ENCODE peak calls at places on chromosomes 12 and 14, in four cellular contexts. One of them, this sample, is unnamed.

GRCh38 chr12:88578821-88579518 is 1.3 kb downstream of the KITLG start:
- DNase-seq in NCI-H69: peak; percentile 89
- DNase-seq in activated CD8-positive, alpha-beta memory T cell treated with anti-CD3 and anti-CD28 coated beads for 24 hours: no peak
- DNase-seq in choroid plexus epithelial cell: peak; percentile 20
- DNase-seq in this sample: peak; percentile 32

GRCh38 chr12:26845057-26845666 is 12.2 kb upstream of the ITPR2 start:
- DNase-seq in NCI-H69: peak; percentile 28
- DNase-seq in choroid plexus epithelial cell: peak; percentile 55
- DNase-seq in activated CD8-positive, alpha-beta memory T cell treated with anti-CD3 and anti-CD28 coated beads for 24 hours: no peak
- DNase-seq in this sample: peak; percentile 54

GRCh38 chr14:40727107-40727506 is 879.6 kb upstream of the LRFN5 start:
- DNase-seq in activated CD8-positive, alpha-beta memory T cell treated with anti-CD3 and anti-CD28 coated beads for 24 hours: no peak
- DNase-seq in choroid plexus epithelial cell: no peak
- DNase-seq in NCI-H69: no peak
- DNase-seq in this sample: no peak

GRCh38 chr12:116803018-116803736 is 65.1 kb downstream of the RNFT2 start:
- DNase-seq in NCI-H69: no peak
- DNase-seq in choroid plexus epithelial cell: no peak
- DNase-seq in activated CD8-positive, alpha-beta memory T cell treated with anti-CD3 and anti-CD28 coated beads for 24 hours: no peak
- DNase-seq in this sample: no peak

GRCh38 chr14:45085004-45085403 is 1.1 kb downstream of the PRPF39 start:
- DNase-seq in activated CD8-positive, alpha-beta memory T cell treated with anti-CD3 and anti-CD28 coated beads for 24 hours: no peak
- DNase-seq in choroid plexus epithelial cell: peak; percentile 51
- DNase-seq in NCI-H69: peak; percentile 35
- DNase-seq in this sample: peak; percentile 39

GRCh38 chr12:10554228-10554970 is 48.7 kb downstream of the EIF2S3B start:
- DNase-seq in choroid plexus epithelial cell: peak; percentile 11
- DNase-seq in NCI-H69: no peak
- DNase-seq in activated CD8-positive, alpha-beta memory T cell treated with anti-CD3 and anti-CD28 coated beads for 24 hours: peak; percentile 70
- DNase-seq in this sample: no peak

GRCh38 chr14:101865288-101865687 is 99.1 kb upstream of the DYNC1H1 start:
- DNase-seq in choroid plexus epithelial cell: no peak
- DNase-seq in NCI-H69: no peak
- DNase-seq in activated CD8-positive, alpha-beta memory T cell treated with anti-CD3 and anti-CD28 coated beads for 24 hours: no peak
- DNase-seq in this sample: no peak

GRCh38 chr12:46296822-46297221 is 28.0 kb upstream of the SLC38A1 start:
- DNase-seq in activated CD8-positive, alpha-beta memory T cell treated with anti-CD3 and anti-CD28 coated beads for 24 hours: no peak
- DNase-seq in NCI-H69: no peak
- DNase-seq in choroid plexus epithelial cell: no peak
- DNase-seq in this sample: no peak

GRCh38 chr12:29350080-29350479 is 30.9 kb downstream of the ERGIC2 start:
- DNase-seq in activated CD8-positive, alpha-beta memory T cell treated with anti-CD3 and anti-CD28 coated beads for 24 hours: no peak
- DNase-seq in choroid plexus epithelial cell: peak; percentile 78
- DNase-seq in NCI-H69: peak; percentile 20
- DNase-seq in this sample: peak; percentile 73

GRCh38 chr12:107525063-107525718 is 160.4 kb upstream of the PWP1 start:
- DNase-seq in choroid plexus epithelial cell: no peak
- DNase-seq in activated CD8-positive, alpha-beta memory T cell treated with anti-CD3 and anti-CD28 coated beads for 24 hours: peak; percentile 24
- DNase-seq in NCI-H69: peak; percentile 35
- DNase-seq in this sample: no peak

GRCh38 chr14:99441157-99441870 is 39.3 kb downstream of the SETD3 start:
- DNase-seq in NCI-H69: no peak
- DNase-seq in choroid plexus epithelial cell: peak; percentile 49
- DNase-seq in activated CD8-positive, alpha-beta memory T cell treated with anti-CD3 and anti-CD28 coated beads for 24 hours: no peak
- DNase-seq in this sample: peak; percentile 27

GRCh38 chr12:16349132-16349463 is 1.7 kb downstream of the MGST1 start:
- DNase-seq in choroid plexus epithelial cell: peak; percentile 96
- DNase-seq in NCI-H69: peak; percentile 54
- DNase-seq in activated CD8-positive, alpha-beta memory T cell treated with anti-CD3 and anti-CD28 coated beads for 24 hours: no peak
- DNase-seq in this sample: peak; percentile 97

GRCh38 chr12:57367121-57367520 is 63.7 kb downstream of the R3HDM2 start:
- DNase-seq in choroid plexus epithelial cell: peak; percentile 12
- DNase-seq in NCI-H69: no peak
- DNase-seq in activated CD8-positive, alpha-beta memory T cell treated with anti-CD3 and anti-CD28 coated beads for 24 hours: no peak
- DNase-seq in this sample: peak; percentile 51

GRCh38 chr12:123607756-123608155 is 5.9 kb downstream of the DDX55 start:
- DNase-seq in activated CD8-positive, alpha-beta memory T cell treated with anti-CD3 and anti-CD28 coated beads for 24 hours: no peak
- DNase-seq in choroid plexus epithelial cell: no peak
- DNase-seq in NCI-H69: no peak
- DNase-seq in this sample: no peak

GRCh38 chr12:45122776-45123380 is 72.0 kb upstream of the DBX2 start:
- DNase-seq in activated CD8-positive, alpha-beta memory T cell treated with anti-CD3 and anti-CD28 coated beads for 24 hours: no peak
- DNase-seq in NCI-H69: peak; percentile 68
- DNase-seq in choroid plexus epithelial cell: peak; percentile 56
- DNase-seq in this sample: peak; percentile 37

GRCh38 chr12:93857279-93857894 is 180.2 kb downstream of the CRADD start:
- DNase-seq in NCI-H69: peak; percentile 45
- DNase-seq in activated CD8-positive, alpha-beta memory T cell treated with anti-CD3 and anti-CD28 coated beads for 24 hours: no peak
- DNase-seq in choroid plexus epithelial cell: peak; percentile 58
- DNase-seq in this sample: peak; percentile 62

GRCh38 chr12:107474639-107475539 is 210.7 kb upstream of the PWP1 start:
- DNase-seq in NCI-H69: no peak
- DNase-seq in choroid plexus epithelial cell: peak; percentile 39
- DNase-seq in activated CD8-positive, alpha-beta memory T cell treated with anti-CD3 and anti-CD28 coated beads for 24 hours: no peak
- DNase-seq in this sample: peak; percentile 42

GRCh38 chr14:46197856-46198255 is 453.7 kb downstream of the RPL10L start:
- DNase-seq in choroid plexus epithelial cell: no peak
- DNase-seq in activated CD8-positive, alpha-beta memory T cell treated with anti-CD3 and anti-CD28 coated beads for 24 hours: no peak
- DNase-seq in NCI-H69: no peak
- DNase-seq in this sample: no peak

GRCh38 chr12:66304296-66304915 is 2.1 kb downstream of the HELB start:
- DNase-seq in activated CD8-positive, alpha-beta memory T cell treated with anti-CD3 and anti-CD28 coated beads for 24 hours: no peak
- DNase-seq in NCI-H69: no peak
- DNase-seq in choroid plexus epithelial cell: no peak
- DNase-seq in this sample: no peak

GRCh38 chr14:75279739-75280447 is 1.3 kb downstream of the FOS start:
- DNase-seq in activated CD8-positive, alpha-beta memory T cell treated with anti-CD3 and anti-CD28 coated beads for 24 hours: no peak
- DNase-seq in choroid plexus epithelial cell: peak; percentile 41
- DNase-seq in NCI-H69: peak; percentile 42
- DNase-seq in this sample: peak; percentile 25

GRCh38 chr14:39087493-39087892 is 15.5 kb downstream of the SEC23A start:
- DNase-seq in NCI-H69: no peak
- DNase-seq in choroid plexus epithelial cell: no peak
- DNase-seq in activated CD8-positive, alpha-beta memory T cell treated with anti-CD3 and anti-CD28 coated beads for 24 hours: no peak
- DNase-seq in this sample: no peak

GRCh38 chr12:9372202-9372601 is 164.0 kb upstream of the PZP start:
- DNase-seq in NCI-H69: peak; percentile 37
- DNase-seq in activated CD8-positive, alpha-beta memory T cell treated with anti-CD3 and anti-CD28 coated beads for 24 hours: no peak
- DNase-seq in choroid plexus epithelial cell: peak; percentile 56
- DNase-seq in this sample: peak; percentile 12

GRCh38 chr14:91554535-91555332 is 44.6 kb upstream of the PPP4R3A start:
- DNase-seq in choroid plexus epithelial cell: no peak
- DNase-seq in NCI-H69: no peak
- DNase-seq in activated CD8-positive, alpha-beta memory T cell treated with anti-CD3 and anti-CD28 coated beads for 24 hours: no peak
- DNase-seq in this sample: no peak

GRCh38 chr14:92565718-92566115 is 52.1 kb downstream of the RIN3 start:
- DNase-seq in activated CD8-positive, alpha-beta memory T cell treated with anti-CD3 and anti-CD28 coated beads for 24 hours: no peak
- DNase-seq in NCI-H69: no peak
- DNase-seq in choroid plexus epithelial cell: no peak
- DNase-seq in this sample: no peak

GRCh38 chr12:44542716-44543115 is 333.4 kb downstream of the NELL2 start:
- DNase-seq in activated CD8-positive, alpha-beta memory T cell treated with anti-CD3 and anti-CD28 coated beads for 24 hours: no peak
- DNase-seq in choroid plexus epithelial cell: no peak
- DNase-seq in NCI-H69: no peak
- DNase-seq in this sample: no peak

GRCh38 chr14:51529731-51530130 is 122.0 kb upstream of the FRMD6 start:
- DNase-seq in NCI-H69: peak; percentile 38
- DNase-seq in choroid plexus epithelial cell: no peak
- DNase-seq in activated CD8-positive, alpha-beta memory T cell treated with anti-CD3 and anti-CD28 coated beads for 24 hours: no peak
- DNase-seq in this sample: no peak

GRCh38 chr12:69355363-69356035 is 4.0 kb upstream of the YEATS4 start:
- DNase-seq in NCI-H69: no peak
- DNase-seq in choroid plexus epithelial cell: no peak
- DNase-seq in activated CD8-positive, alpha-beta memory T cell treated with anti-CD3 and anti-CD28 coated beads for 24 hours: no peak
- DNase-seq in this sample: no peak

GRCh38 chr14:67491285-67491684 is 2.8 kb upstream of the TMEM229B start:
- DNase-seq in choroid plexus epithelial cell: no peak
- DNase-seq in activated CD8-positive, alpha-beta memory T cell treated with anti-CD3 and anti-CD28 coated beads for 24 hours: no peak
- DNase-seq in NCI-H69: no peak
- DNase-seq in this sample: no peak

GRCh38 chr12:78611504-78611903 is 253.1 kb upstream of the SYT1 start:
- DNase-seq in choroid plexus epithelial cell: no peak
- DNase-seq in NCI-H69: no peak
- DNase-seq in activated CD8-positive, alpha-beta memory T cell treated with anti-CD3 and anti-CD28 coated beads for 24 hours: no peak
- DNase-seq in this sample: no peak

GRCh38 chr12:75257510-75257909 is 47.9 kb upstream of the KCNC2 start:
- DNase-seq in NCI-H69: no peak
- DNase-seq in activated CD8-positive, alpha-beta memory T cell treated with anti-CD3 and anti-CD28 coated beads for 24 hours: no peak
- DNase-seq in choroid plexus epithelial cell: no peak
- DNase-seq in this sample: no peak

GRCh38 chr12:28369483-28369882 is 179.2 kb downstream of the CCDC91 start:
- DNase-seq in NCI-H69: no peak
- DNase-seq in activated CD8-positive, alpha-beta memory T cell treated with anti-CD3 and anti-CD28 coated beads for 24 hours: no peak
- DNase-seq in choroid plexus epithelial cell: no peak
- DNase-seq in this sample: no peak

GRCh38 chr12:31322651-31323248 is 3.2 kb downstream of the SINHCAF start:
- DNase-seq in activated CD8-positive, alpha-beta memory T cell treated with anti-CD3 and anti-CD28 coated beads for 24 hours: no peak
- DNase-seq in NCI-H69: peak; percentile 87
- DNase-seq in choroid plexus epithelial cell: peak; percentile 56
- DNase-seq in this sample: peak; percentile 77

GRCh38 chr14:89294060-89294459 is 123.0 kb downstream of the FOXN3 start:
- DNase-seq in NCI-H69: no peak
- DNase-seq in activated CD8-positive, alpha-beta memory T cell treated with anti-CD3 and anti-CD28 coated beads for 24 hours: no peak
- DNase-seq in choroid plexus epithelial cell: no peak
- DNase-seq in this sample: no peak